ENCODE peak calls at places on chromosome 13, in seven cellular contexts. M is upper lobe of left lung; K is CD8-positive, alpha-beta memory T cell; V is breast epithelium; Y is thyroid gland; R is mesendoderm; G is HAP-1. B is an unnamed sample.

GRCh38 chr13:24341439-24341838 is 32.1 kb downstream of the C1QTNF9 start:
- DNase-seq in M (no peak), K (no peak), V (no peak), Y (no peak), R (no peak), G (no peak), B (no peak)

GRCh38 chr13:101998129-101998528 is 403.7 kb downstream of the FGF14 start:
- DNase-seq in M (no peak), K (no peak), V (no peak), Y (no peak), R (no peak), G (no peak), B (no peak)

GRCh38 chr13:50732712-50733111 is 110.8 kb downstream of the DLEU7 start:
- DNase-seq in M (no peak), K (no peak), V (no peak), Y (no peak), R (no peak), G (no peak), B (no peak)

GRCh38 chr13:25478186-25478585 is 106.4 kb downstream of the ATP8A2 start:
- DNase-seq in M (no peak), K (no peak), V (no peak), Y (no peak), R (peak; percentile 48), G (peak; percentile 97), B (peak; percentile 57)

GRCh38 chr13:98172570-98173405 is 4.3 kb downstream of the RNF113B start:
- DNase-seq in M (no peak), K (no peak), V (no peak), Y (no peak), R (no peak), G (no peak), B (no peak)

GRCh38 chr13:98133949-98134348 is 8.9 kb upstream of the FARP1 start:
- DNase-seq in M (no peak), K (no peak), V (no peak), Y (no peak), R (no peak), G (no peak), B (no peak)

GRCh38 chr13:26604784-26605183 is 47.3 kb downstream of the WASF3 start:
- DNase-seq in M (no peak), K (no peak), V (no peak), Y (peak; percentile 78), R (no peak), G (no peak), B (no peak)

GRCh38 chr13:32622827-32623226 is 36.6 kb downstream of the PDS5B start:
- DNase-seq in M (no peak), K (no peak), V (no peak), Y (no peak), R (peak; percentile 18), G (no peak), B (no peak)

GRCh38 chr13:95564948-95565347 is 12.4 kb downstream of the CLDN10 start:
- DNase-seq in M (no peak), K (no peak), V (no peak), Y (no peak), R (no peak), G (no peak), B (no peak)

GRCh38 chr13:93388701-93389100 is 162.1 kb downstream of the GPC6 start:
- DNase-seq in M (no peak), K (no peak), V (no peak), Y (no peak), R (no peak), G (no peak), B (no peak)

GRCh38 chr13:60453490-60453889 is 56.5 kb downstream of the TDRD3 start:
- DNase-seq in M (no peak), K (no peak), V (no peak), Y (no peak), R (peak; percentile 20), G (no peak), B (no peak)

GRCh38 chr13:44132710-44133109 is 240.9 kb upstream of the SERP2 start:
- DNase-seq in M (peak; percentile 56), K (no peak), V (no peak), Y (no peak), R (no peak), G (no peak), B (no peak)

GRCh38 chr13:80400834-80401450 is 60.0 kb upstream of the SPRY2 start:
- DNase-seq in M (no peak), K (no peak), V (no peak), Y (no peak), R (no peak), G (no peak), B (no peak)

GRCh38 chr13:76017861-76018556 is 381.9 kb downstream of the LMO7 start:
- DNase-seq in M (no peak), K (no peak), V (no peak), Y (no peak), R (no peak), G (no peak), B (no peak)

GRCh38 chr13:109768176-109768575 is 18.2 kb downstream of the IRS2 start:
- DNase-seq in M (no peak), K (no peak), V (no peak), Y (no peak), R (no peak), G (no peak), B (no peak)

GRCh38 chr13:109769921-109770320 is 16.5 kb downstream of the IRS2 start:
- DNase-seq in M (no peak), K (no peak), V (no peak), Y (no peak), R (no peak), G (no peak), B (no peak)

GRCh38 chr13:109769275-109769674 is 17.1 kb downstream of the IRS2 start:
- DNase-seq in M (no peak), K (no peak), V (no peak), Y (no peak), R (no peak), G (no peak), B (no peak)

GRCh38 chr13:109767023-109767422 is 19.4 kb downstream of the IRS2 start:
- DNase-seq in M (peak; percentile 53), K (no peak), V (no peak), Y (no peak), R (no peak), G (no peak), B (no peak)

DNA sequence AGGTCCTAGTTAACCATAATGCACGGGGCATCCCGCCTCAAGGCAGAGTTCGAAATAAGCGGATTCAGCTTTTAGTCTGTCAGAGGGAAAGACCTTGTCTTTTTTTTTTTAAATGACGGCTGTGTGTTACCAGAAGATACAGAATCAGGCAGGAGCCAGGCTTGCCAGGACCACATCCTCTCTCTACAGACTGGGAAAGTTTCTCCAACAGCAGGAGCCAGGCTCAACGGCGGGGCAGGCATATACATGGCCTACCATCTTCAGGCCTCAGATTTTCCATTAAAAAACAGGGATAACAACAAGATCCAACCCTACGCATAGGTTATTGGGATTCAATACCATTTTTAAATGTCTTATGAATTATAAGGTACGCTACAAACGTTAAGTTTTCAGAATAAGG is 17.8 kb downstream of the IRS2 start:
- DNase-seq in M (no peak), K (no peak), V (no peak), Y (no peak), R (no peak), G (no peak), B (no peak)
- H3K36me3 ChIP-seq in M (peaks cover 25% of the 10 kb centered on the region), K (no peaks in the 10 kb centered on the region), V (no peaks in the 10 kb centered on the region), Y (no peaks in the 10 kb centered on the region), R (no peaks in the 10 kb centered on the region), G (no peaks in the 10 kb centered on the region), B (peaks cover 2% of the 10 kb centered on the region)

GRCh38 chr13:21364357-21364756 is 94.7 kb downstream of the ZDHHC20 start:
- DNase-seq in M (no peak), K (no peak), V (no peak), Y (no peak), R (no peak), G (no peak), B (no peak)
- H3K4me3 ChIP-seq in M (no peak overlapping the region), K (no peak overlapping the region), V (no peak overlapping the region), Y (no peak overlapping the region), R (no peak overlapping the region), G (no peak overlapping the region), B (no peak overlapping the region)

GRCh38 chr13:78598933-78599332 is 4.4 kb downstream of the POU4F1 start:
- DNase-seq in M (no peak), K (no peak), V (no peak), Y (no peak), R (no peak), G (no peak), B (no peak)

GRCh38 chr13:78595819-78596700 is 7.3 kb downstream of the POU4F1 start:
- DNase-seq in M (peak; percentile 84), K (no peak), V (no peak), Y (no peak), R (peak; percentile 63), G (no peak), B (peak; percentile 92)

GRCh38 chr13:78598382-78598781 is 5.0 kb downstream of the POU4F1 start:
- DNase-seq in M (no peak), K (no peak), V (no peak), Y (no peak), R (no peak), G (no peak), B (no peak)

GRCh38 chr13:78595458-78595818 is 7.9 kb downstream of the POU4F1 start:
- DNase-seq in M (no peak), K (no peak), V (no peak), Y (no peak), R (peak; percentile 78), G (no peak), B (peak; percentile 64)

GRCh38 chr13:78596701-78597550 is 6.4 kb downstream of the POU4F1 start:
- DNase-seq in M (peak; percentile 78), K (no peak), V (no peak), Y (no peak), R (no peak), G (no peak), B (peak; percentile 75)
- H3K27me3 ChIP-seq in M (peaks cover 62% of the 10 kb centered on the region), K (peaks cover 89% of the 10 kb centered on the region), V (peaks cover 98% of the 10 kb centered on the region), Y (peaks cover 96% of the 10 kb centered on the region), R (peaks cover 73% of the 10 kb centered on the region), G (peaks cover 61% of the 10 kb centered on the region), B (peaks cover 98% of the 10 kb centered on the region)

GRCh38 chr13:105735269-105735668 is 800.2 kb downstream of the EFNB2 start:
- DNase-seq in M (no peak), K (no peak), V (no peak), Y (no peak), R (no peak), G (no peak), B (no peak)
- H3K36me3 ChIP-seq in M (no peaks in the 10 kb centered on the region), K (no peaks in the 10 kb centered on the region), V (no peaks in the 10 kb centered on the region), Y (no peaks in the 10 kb centered on the region), R (no peaks in the 10 kb centered on the region), G (no peaks in the 10 kb centered on the region), B (no peaks in the 10 kb centered on the region)

B was measured in H7.